ENCODE peak calls at places on chromosomes 4 and X, in nine cellular contexts. One of them, this sample, is unnamed.

GRCh38 chr4:22607382-22607781 is 85.4 kb upstream of the GBA3 start:
- DNase-seq in stimulated activated CD4-positive, alpha-beta T cell treated with anti-CD3 and anti-CD28 coated beads, Interleukin-1b, Interleukin-23, amount 100 ng/mL, for 4 hours: no peak
- DNase-seq in NCI-H2029 treated with DMSO at 0.1 percent for 48 hours: no peak
- DNase-seq in lower leg skin: no peak
- DNase-seq in sigmoid colon: peak; percentile 71
- DNase-seq in NCI-H1092: peak; percentile 24
- DNase-seq in retinal pigment epithelial cell: no peak
- DNase-seq in activated T-cell treated with anti-CD3 and anti-CD28 coated beads for 24 hours: peak; percentile 21
- DNase-seq in HFF-Myc: peak; percentile 3
- DNase-seq in this sample: no peak

GRCh38 chr4:180913750-180914149 is 1329.5 kb upstream of the TENM3 start:
- DNase-seq in stimulated activated CD4-positive, alpha-beta T cell treated with anti-CD3 and anti-CD28 coated beads, Interleukin-1b, Interleukin-23, amount 100 ng/mL, for 4 hours: no peak
- DNase-seq in NCI-H2029 treated with DMSO at 0.1 percent for 48 hours: no peak
- DNase-seq in lower leg skin: no peak
- DNase-seq in sigmoid colon: no peak
- DNase-seq in NCI-H1092: no peak
- DNase-seq in retinal pigment epithelial cell: peak; percentile 15
- DNase-seq in activated T-cell treated with anti-CD3 and anti-CD28 coated beads for 24 hours: no peak
- DNase-seq in HFF-Myc: no peak
- DNase-seq in this sample: no peak

GRCh38 chr4:91099666-91100065 is 972.5 kb downstream of the CCSER1 start:
- DNase-seq in stimulated activated CD4-positive, alpha-beta T cell treated with anti-CD3 and anti-CD28 coated beads, Interleukin-1b, Interleukin-23, amount 100 ng/mL, for 4 hours: no peak
- DNase-seq in NCI-H2029 treated with DMSO at 0.1 percent for 48 hours: no peak
- DNase-seq in lower leg skin: no peak
- DNase-seq in sigmoid colon: no peak
- DNase-seq in NCI-H1092: no peak
- DNase-seq in retinal pigment epithelial cell: no peak
- DNase-seq in activated T-cell treated with anti-CD3 and anti-CD28 coated beads for 24 hours: no peak
- DNase-seq in HFF-Myc: no peak
- DNase-seq in this sample: no peak

GRCh38 chr4:22238742-22239141 is 277.1 kb downstream of the ADGRA3 start:
- DNase-seq in stimulated activated CD4-positive, alpha-beta T cell treated with anti-CD3 and anti-CD28 coated beads, Interleukin-1b, Interleukin-23, amount 100 ng/mL, for 4 hours: no peak
- DNase-seq in NCI-H2029 treated with DMSO at 0.1 percent for 48 hours: no peak
- DNase-seq in lower leg skin: no peak
- DNase-seq in sigmoid colon: no peak
- DNase-seq in NCI-H1092: no peak
- DNase-seq in retinal pigment epithelial cell: no peak
- DNase-seq in activated T-cell treated with anti-CD3 and anti-CD28 coated beads for 24 hours: no peak
- DNase-seq in HFF-Myc: no peak
- DNase-seq in this sample: peak; percentile 11

GRCh38 chr4:17283251-17283650 is 228.6 kb downstream of the QDPR start:
- DNase-seq in stimulated activated CD4-positive, alpha-beta T cell treated with anti-CD3 and anti-CD28 coated beads, Interleukin-1b, Interleukin-23, amount 100 ng/mL, for 4 hours: no peak
- DNase-seq in NCI-H2029 treated with DMSO at 0.1 percent for 48 hours: no peak
- DNase-seq in lower leg skin: no peak
- DNase-seq in sigmoid colon: no peak
- DNase-seq in NCI-H1092: no peak
- DNase-seq in retinal pigment epithelial cell: no peak
- DNase-seq in activated T-cell treated with anti-CD3 and anti-CD28 coated beads for 24 hours: no peak
- DNase-seq in HFF-Myc: no peak
- DNase-seq in this sample: no peak

GRCh38 chr4:184536881-184537248 is 62.5 kb upstream of the IRF2 start:
- DNase-seq in stimulated activated CD4-positive, alpha-beta T cell treated with anti-CD3 and anti-CD28 coated beads, Interleukin-1b, Interleukin-23, amount 100 ng/mL, for 4 hours: no peak
- DNase-seq in NCI-H2029 treated with DMSO at 0.1 percent for 48 hours: no peak
- DNase-seq in lower leg skin: no peak
- DNase-seq in sigmoid colon: no peak
- DNase-seq in NCI-H1092: no peak
- DNase-seq in retinal pigment epithelial cell: no peak
- DNase-seq in activated T-cell treated with anti-CD3 and anti-CD28 coated beads for 24 hours: no peak
- DNase-seq in HFF-Myc: no peak
- DNase-seq in this sample: no peak

GRCh38 chr4:40579983-40580382 is 49.7 kb downstream of the RBM47 start:
- DNase-seq in stimulated activated CD4-positive, alpha-beta T cell treated with anti-CD3 and anti-CD28 coated beads, Interleukin-1b, Interleukin-23, amount 100 ng/mL, for 4 hours: no peak
- DNase-seq in NCI-H2029 treated with DMSO at 0.1 percent for 48 hours: no peak
- DNase-seq in lower leg skin: no peak
- DNase-seq in sigmoid colon: no peak
- DNase-seq in NCI-H1092: no peak
- DNase-seq in retinal pigment epithelial cell: no peak
- DNase-seq in activated T-cell treated with anti-CD3 and anti-CD28 coated beads for 24 hours: no peak
- DNase-seq in HFF-Myc: no peak
- DNase-seq in this sample: no peak

GRCh38 chr4:7857238-7857701 is 82.4 kb downstream of the AFAP1 start:
- DNase-seq in stimulated activated CD4-positive, alpha-beta T cell treated with anti-CD3 and anti-CD28 coated beads, Interleukin-1b, Interleukin-23, amount 100 ng/mL, for 4 hours: no peak
- DNase-seq in NCI-H2029 treated with DMSO at 0.1 percent for 48 hours: no peak
- DNase-seq in lower leg skin: no peak
- DNase-seq in sigmoid colon: peak; percentile 70
- DNase-seq in NCI-H1092: no peak
- DNase-seq in retinal pigment epithelial cell: no peak
- DNase-seq in activated T-cell treated with anti-CD3 and anti-CD28 coated beads for 24 hours: no peak
- DNase-seq in HFF-Myc: peak; percentile 72
- DNase-seq in this sample: no peak

GRCh38 chr4:73460913-73461522 is 20.5 kb upstream of the AFM start:
- DNase-seq in stimulated activated CD4-positive, alpha-beta T cell treated with anti-CD3 and anti-CD28 coated beads, Interleukin-1b, Interleukin-23, amount 100 ng/mL, for 4 hours: no peak
- DNase-seq in NCI-H2029 treated with DMSO at 0.1 percent for 48 hours: no peak
- DNase-seq in lower leg skin: no peak
- DNase-seq in sigmoid colon: no peak
- DNase-seq in NCI-H1092: no peak
- DNase-seq in retinal pigment epithelial cell: no peak
- DNase-seq in activated T-cell treated with anti-CD3 and anti-CD28 coated beads for 24 hours: no peak
- DNase-seq in HFF-Myc: no peak
- DNase-seq in this sample: no peak

GRCh38 chrX:22800806-22801205 is 199.0 kb upstream of the DDX53 start:
- DNase-seq in stimulated activated CD4-positive, alpha-beta T cell treated with anti-CD3 and anti-CD28 coated beads, Interleukin-1b, Interleukin-23, amount 100 ng/mL, for 4 hours: no peak
- DNase-seq in NCI-H2029 treated with DMSO at 0.1 percent for 48 hours: no peak
- DNase-seq in lower leg skin: no peak
- DNase-seq in sigmoid colon: no peak
- DNase-seq in NCI-H1092: no peak
- DNase-seq in retinal pigment epithelial cell: no peak
- DNase-seq in activated T-cell treated with anti-CD3 and anti-CD28 coated beads for 24 hours: no peak
- DNase-seq in HFF-Myc: no peak
- DNase-seq in this sample: no peak